ENCODE peak calls at places on chromosomes 16 and 17, in six cellular contexts. U, R, Z, D, G and M are unnamed samples.

GRCh38 chr17:15334266-15334665 is 7.1 kb downstream of the TEKT3 start:
- DNase-seq in Z (no peak), G (no peak), D (no peak), U (no peak), R (no peak), M (no peak)

GRCh38 chr16:30896203-30896889 is at the start of gene CTF1:
- DNase-seq in R (no peak), U (peak), Z (no peak), D (peak), G (no peak), M (peak)

GRCh38 chr17:48841395-48841831 is 10.6 kb downstream of the CALCOCO2 start:
- DNase-seq in D (no peak), U (peak), Z (no peak), G (peak), R (no peak), M (no peak)

GRCh38 chr17:78390241-78391050 is 12.0 kb downstream of the PGS1 start:
- DNase-seq in Z (no peak), R (no peak), D (no peak), G (no peak), U (peak), M (no peak)

GRCh38 chr17:37493249-37494027 is 3.7 kb downstream of the DUSP14 start:
- DNase-seq in G (no peak), D (no peak), R (no peak), U (peak), Z (no peak), M (no peak)

GRCh38 chr17:63714550-63715277 is 14.8 kb upstream of the LIMD2 start:
- DNase-seq in G (no peak), D (no peak), Z (no peak), U (no peak), R (no peak), M (no peak)

GRCh38 chr17:32859857-32860525 is 16.9 kb downstream of the MYO1D start:
- DNase-seq in U (no peak), R (no peak), G (no peak), Z (no peak), D (no peak), M (no peak)

GRCh38 chr16:30949655-30950515 is 1.0 kb downstream of the ORAI3 start:
- DNase-seq in D (no peak), R (no peak), U (peak), G (peak), Z (peak), M (peak)

GRCh38 chr17:28827672-28828071 is 14.9 kb downstream of the FAM222B start:
- DNase-seq in G (no peak), U (no peak), D (no peak), Z (no peak), R (no peak), M (no peak)

GRCh38 chr16:31198207-31198882 is 4.2 kb downstream of the PYCARD start:
- DNase-seq in R (no peak), G (no peak), D (no peak), Z (no peak), U (no peak), M (no peak)